ENCODE peak calls at places on chromosome 20, in seven cellular contexts. J is pancreas; A is T1000; B is NCI-H2081; W is MCF 10A; S is stimulated activated CD8-positive, alpha-beta memory T cell treated with anti-CD3 and anti-CD28 coated beads, Interleukin-2, amount 100 ng/mL, for 1 hour; X is endothelial cell. K is an unnamed sample.

GRCh38 chr20:63502671-63503172 is 3.8 kb upstream of the EEF1A2 start:
- DNase-seq in W (no peak), S (no peak), X (no peak), A (no peak), B (peak; percentile 10), J (no peak), K (peak; percentile 89)

GRCh38 chr20:37543828-37544227 is 16.2 kb upstream of the BLCAP start:
- DNase-seq in J (no peak), A (no peak), X (no peak), S (no peak), W (peak; percentile 54), B (no peak), K (no peak)

GRCh38 chr20:8215516-8215915 is 83.5 kb downstream of the PLCB1 start:
- DNase-seq in W (no peak), X (no peak), S (no peak), A (no peak), B (no peak), J (no peak), K (no peak)

GRCh38 chr20:10453241-10453640 is 18.1 kb downstream of the SLX4IP start:
- DNase-seq in J (no peak), A (no peak), W (no peak), S (no peak), B (no peak), X (peak; percentile 30), K (no peak)

GRCh38 chr20:25065625-25066338 is 7.8 kb upstream of the ACSS1 start:
- DNase-seq in X (peak; percentile 54), A (peak; percentile 17), B (peak; percentile 8), W (peak; percentile 59), S (peak; percentile 46), J (no peak), K (peak; percentile 74)

GRCh38 chr20:35344354-35344837 is 52.2 kb upstream of the FAM83C start:
- DNase-seq in W (peak; percentile 85), S (no peak), J (no peak), A (no peak), B (peak; percentile 79), X (no peak), K (no peak)

GRCh38 chr20:50504231-50504823 is 5.9 kb upstream of the PTPN1 start:
- DNase-seq in A (no peak), B (no peak), J (no peak), S (no peak), X (no peak), W (no peak), K (no peak)

GRCh38 chr20:56572178-56572577 is 39.1 kb downstream of the FAM209B start:
- DNase-seq in B (no peak), S (no peak), J (no peak), X (no peak), A (no peak), W (peak; percentile 28), K (no peak)

GRCh38 chr20:33552519-33552918 is 62.6 kb downstream of the CBFA2T2 start:
- DNase-seq in W (no peak), J (no peak), A (no peak), S (no peak), X (no peak), B (no peak), K (no peak)

GRCh38 chr20:62762376-62762775 is 33.9 kb upstream of the MRGBP start:
- DNase-seq in X (no peak), S (no peak), B (no peak), J (no peak), W (no peak), A (no peak), K (no peak)

GRCh38 chr20:45752747-45753146 is 30.6 kb downstream of the SPINT4 start:
- DNase-seq in X (no peak), B (no peak), S (no peak), W (no peak), A (no peak), J (no peak), K (no peak)

GRCh38 chr20:17430515-17430914 is 100.7 kb downstream of the BFSP1 start:
- DNase-seq in A (no peak), B (peak; percentile 97), J (no peak), W (no peak), S (no peak), X (no peak), K (no peak)